ENCODE peak calls at places on chromosomes 16 and 17, in nine cellular contexts. O is PC-9, M is hepatocyte, Z is BE2C, N is endodermal cell, D is GM23248, T is stomach, V is gastrocnemius medialis, L is fibroblast of lung. F is an unnamed sample.

GRCh38 chr16:705748-706188 is at the start of gene FBXL16:
- DNase-seq in Z (peak), V (no peak), M (no peak), O (peak), D (no peak), N (peak), T (no peak), L (no peak), F (no peak)

GRCh38 chr16:2013527-2013926 is 3.9 kb upstream of the ZNF598 start:
- DNase-seq in O (no peak), Z (no peak), V (no peak), M (no peak), N (no peak), D (no peak), L (no peak), T (no peak), F (peak)

GRCh38 chr17:66952031-66952524 is 12.4 kb upstream of the CACNG4 start:
- DNase-seq in N (peak), D (peak), T (peak), O (peak), V (peak), M (peak), Z (no peak), L (peak), F (peak)

GRCh38 chr17:67121317-67121887 is 77.0 kb downstream of the CACNG1 start:
- DNase-seq in Z (no peak), V (no peak), M (no peak), O (no peak), L (no peak), D (no peak), N (no peak), T (no peak), F (no peak)

GRCh38 chr17:46756861-46757260 is 61.6 kb downstream of the WNT3 start:
- DNase-seq in N (peak), Z (no peak), M (no peak), L (no peak), O (no peak), D (no peak), V (no peak), T (no peak), F (no peak)

GRCh38 chr17:56172517-56172982 is 19.3 kb downstream of the ANKFN1 start:
- DNase-seq in T (no peak), V (peak), O (no peak), M (peak), D (peak), L (no peak), N (peak), Z (no peak), F (peak)

GRCh38 chr17:77666881-77667395 is 291.6 kb upstream of the TNRC6C start:
- DNase-seq in N (no peak), L (no peak), Z (no peak), O (no peak), M (no peak), T (no peak), V (no peak), D (no peak), F (no peak)

GRCh38 chr16:87278191-87279093 is 38.8 kb downstream of the C16orf95 start:
- DNase-seq in Z (peak), L (peak), N (peak), D (peak), M (peak), O (peak), T (peak), V (peak), F (peak)

GRCh38 chr17:3603119-3603869 is 5.9 kb downstream of the TRPV1 start:
- DNase-seq in V (no peak), T (no peak), Z (no peak), N (no peak), L (peak), M (no peak), D (peak), O (peak), F (no peak)

DNA sequence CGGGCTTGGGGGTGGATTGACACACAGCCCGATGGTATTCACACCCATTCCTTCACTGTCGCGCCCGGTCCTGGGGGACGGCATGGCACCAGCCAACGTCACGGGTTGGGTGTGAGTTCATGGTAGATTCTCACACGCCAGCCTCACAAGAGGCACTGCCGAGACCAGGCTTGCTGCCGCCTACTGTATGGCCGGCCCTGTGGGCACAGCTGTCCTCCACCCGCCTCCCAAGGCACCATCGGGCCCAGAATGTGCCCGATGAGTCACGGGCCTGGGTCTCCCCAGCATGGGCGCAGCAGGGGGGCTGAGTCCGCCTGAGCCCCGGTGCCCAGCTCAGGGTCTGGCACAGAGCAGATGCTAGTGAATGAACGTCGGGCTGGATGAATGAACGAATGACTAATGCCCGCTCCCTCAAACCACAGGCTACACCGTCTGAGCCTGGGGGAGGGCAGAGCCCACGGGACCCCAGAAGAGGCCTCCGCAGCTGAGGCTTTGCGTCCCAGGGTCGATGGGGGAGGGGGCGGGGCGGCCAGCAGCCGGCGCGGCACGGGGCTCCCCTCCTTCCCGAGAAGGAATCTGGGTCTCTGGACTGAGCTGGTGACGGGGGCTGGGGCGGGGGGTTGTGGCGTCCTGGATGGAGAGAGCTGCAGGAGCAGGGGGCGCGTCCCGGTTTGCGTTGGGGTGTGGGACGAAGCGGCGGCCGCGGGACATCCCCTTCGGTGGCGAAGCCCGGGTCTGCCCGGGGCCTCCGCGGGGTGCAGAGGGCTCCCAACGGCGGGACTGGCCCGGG is 829 bp downstream of the PITPNM3 start:
- DNase-seq in L (peak), D (peak), M (peak), Z (no peak), V (no peak), N (peak), O (peak), T (peak), F (no peak)
- H3K4me3 ChIP-seq in L (peak), D (peak), M (peak), Z (no peak), V (peak), N (peak), O (peak), T (peak), F (peak)

GRCh38 chr17:76351526-76352071 is 2.1 kb downstream of the PRPSAP1 start:
- DNase-seq in O (no peak), L (no peak), T (no peak), V (no peak), N (no peak), Z (no peak), D (no peak), M (no peak), F (no peak)
- H3K4me3 ChIP-seq in O (no peak), L (peak), T (no peak), V (no peak), N (peak), Z (no peak), D (peak), M (no peak), F (no peak)

GRCh38 chr16:90022209-90023077 is 3.2 kb upstream of the DBNDD1 start:
- DNase-seq in T (peak), D (peak), Z (peak), L (peak), O (peak), N (peak), M (peak), V (peak), F (peak)
- H3K4me3 ChIP-seq in T (peak), D (peak), Z (peak), L (peak), O (peak), N (peak), M (no peak), V (peak), F (peak)

GRCh38 chr17:36942031-36942599 is 4.8 kb downstream of the LHX1 start:
- DNase-seq in N (peak), D (no peak), O (no peak), V (no peak), Z (no peak), T (no peak), L (no peak), M (no peak), F (no peak)
- H3K4me3 ChIP-seq in N (peak), D (no peak), O (no peak), V (no peak), Z (peak), T (peak), L (no peak), M (no peak), F (peak)

GRCh38 chr16:84595052-84595481 is 22.8 kb downstream of the COTL1 start:
- DNase-seq in N (no peak), L (no peak), V (no peak), D (no peak), M (no peak), T (peak), Z (no peak), O (no peak), F (no peak)
- H3K4me3 ChIP-seq in N (no peak), L (no peak), V (no peak), D (no peak), M (no peak), T (peak), Z (no peak), O (no peak), F (no peak)

GRCh38 chr16:57628782-57629181 is 352 bp downstream of the ADGRG1 start:
- DNase-seq in Z (no peak), L (no peak), M (no peak), D (no peak), O (no peak), T (no peak), N (no peak), V (no peak), F (no peak)

GRCh38 chr16:57629516-57630401 is 1.3 kb downstream of the ADGRG1 start:
- DNase-seq in O (no peak), M (no peak), V (no peak), T (no peak), N (no peak), Z (no peak), L (no peak), D (no peak), F (no peak)

GRCh38 chr16:57630931-57631845 is 2.8 kb downstream of the ADGRG1 start:
- DNase-seq in D (no peak), O (no peak), Z (no peak), L (no peak), T (no peak), M (no peak), N (peak), V (no peak), F (no peak)

GRCh38 chr16:57632568-57632967 is 4.1 kb downstream of the ADGRG1 start:
- DNase-seq in N (no peak), O (no peak), M (no peak), T (no peak), V (no peak), L (peak), D (no peak), Z (no peak), F (no peak)

GRCh38 chr16:57630402-57630787 is 2.0 kb downstream of the ADGRG1 start:
- DNase-seq in O (no peak), T (no peak), Z (no peak), L (no peak), M (no peak), D (no peak), V (no peak), N (peak), F (no peak)
- H3K4me3 ChIP-seq in O (no peak), T (peak), Z (no peak), L (no peak), M (no peak), D (no peak), V (peak), N (no peak), F (peak)

GRCh38 chr17:64145460-64145750 is 15.5 kb upstream of the ERN1 start:
- DNase-seq in N (no peak), O (no peak), V (no peak), T (no peak), D (no peak), Z (no peak), M (no peak), L (no peak), F (no peak)
- H3K4me3 ChIP-seq in N (peak), O (peak), V (peak), T (peak), D (peak), Z (peak), M (peak), L (peak), F (peak)

GRCh38 chr17:75346906-75347305 is 57.7 kb upstream of the SLC25A19 start:
- DNase-seq in N (peak), L (peak), Z (no peak), O (peak), V (no peak), T (no peak), M (peak), D (peak), F (no peak)

GRCh38 chr17:75343007-75343406 is 53.8 kb upstream of the SLC25A19 start:
- DNase-seq in D (no peak), Z (no peak), L (no peak), M (no peak), O (no peak), T (no peak), V (no peak), N (no peak), F (no peak)

GRCh38 chr17:75344664-75345063 is 55.4 kb upstream of the SLC25A19 start:
- DNase-seq in D (no peak), L (peak), N (peak), T (no peak), V (no peak), Z (no peak), M (no peak), O (no peak), F (no peak)

GRCh38 chr17:75348386-75349012 is 57.0 kb downstream of the GRB2 start:
- DNase-seq in T (no peak), N (no peak), V (no peak), D (no peak), O (no peak), M (no peak), L (no peak), Z (no peak), F (no peak)

GRCh38 chr17:75345514-75346167 is 56.4 kb upstream of the SLC25A19 start:
- DNase-seq in O (no peak), Z (no peak), N (peak), M (no peak), D (no peak), T (no peak), L (no peak), V (no peak), F (no peak)
- H3K4me3 ChIP-seq in O (no peak), Z (no peak), N (no peak), M (no peak), D (no peak), T (no peak), L (no peak), V (no peak), F (no peak)

DNA sequence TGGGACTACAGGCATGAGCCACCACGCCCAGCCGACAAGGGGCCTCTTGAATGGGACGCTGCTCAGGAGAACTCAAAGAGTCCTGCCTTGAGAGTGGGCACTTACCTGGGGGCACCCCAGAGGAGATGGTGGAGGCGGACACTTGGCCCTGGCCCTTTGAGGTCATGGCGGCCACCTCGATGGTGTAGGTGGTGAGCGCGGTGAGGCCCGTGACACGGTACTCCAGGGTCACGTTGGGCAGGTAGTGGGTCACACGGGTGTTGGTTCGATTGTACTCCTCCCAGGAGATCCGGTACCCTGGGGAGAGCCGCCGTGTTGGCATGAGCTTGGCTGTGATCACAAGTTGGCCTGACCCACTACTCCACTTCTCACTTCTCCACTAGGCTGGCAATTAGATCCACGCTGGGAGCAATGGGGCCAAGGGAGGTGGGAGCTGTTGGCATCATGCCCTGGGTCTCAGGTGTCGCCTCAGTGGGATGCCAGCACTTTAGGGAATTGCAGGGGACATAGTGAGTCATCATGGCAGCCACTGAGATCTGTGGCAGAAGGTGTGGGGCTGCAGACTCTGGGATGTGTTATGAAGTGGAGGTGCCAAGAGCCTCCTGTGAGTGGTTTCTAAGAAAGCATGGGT is 89.2 kb upstream of the CDC42EP4 start:
- DNase-seq in O (no peak), D (no peak), T (no peak), Z (no peak), N (no peak), M (no peak), L (no peak), V (no peak), F (no peak)
- H3K4me3 ChIP-seq in O (no peak), D (no peak), T (no peak), Z (no peak), N (no peak), M (no peak), L (no peak), V (no peak), F (no peak)